ENCODE peak calls at places on chromosomes 5 and 9, in eight cellular contexts. A is colonic mucosa; Z is tibial artery; I is esophagus muscularis mucosa; O is CD4-positive, alpha-beta T cell; D is lower lobe of right lung; J is PC-3; K is stomach. Y is an unnamed sample.

GRCh38 chr5:43038523-43038989 is 1.6 kb downstream of the ANXA2R start:
- DNase-seq in A (no peak), J (peak; percentile 64), Z (no peak), I (no peak), K (no peak), O (no peak), D (no peak), Y (no peak)

GRCh38 chr5:111070272-111071134 is 1.0 kb upstream of the TSLP start:
- DNase-seq in A (no peak), J (no peak), D (peak; percentile 49), Z (peak; percentile 26), K (peak; percentile 26), O (no peak), I (no peak), Y (peak; percentile 63)

GRCh38 chr9:100084145-100084478 is 14.7 kb downstream of the ERP44 start:
- DNase-seq in J (no peak), O (no peak), D (no peak), I (no peak), Z (no peak), A (no peak), K (no peak), Y (no peak)

GRCh38 chr5:1827410-1828397 is 26.5 kb downstream of the NDUFS6 start:
- DNase-seq in A (no peak), K (no peak), D (no peak), Z (no peak), O (peak; percentile 8), I (no peak), J (no peak), Y (peak; percentile 45)

GRCh38 chr9:123550797-123551196 is 194.8 kb downstream of the CRB2 start:
- DNase-seq in K (no peak), D (no peak), Z (no peak), A (no peak), O (no peak), I (peak; percentile 34), J (no peak), Y (no peak)

GRCh38 chr5:75681125-75681830 is 36.0 kb downstream of the POC5 start:
- DNase-seq in J (peak; percentile 57), I (no peak), D (no peak), A (no peak), K (no peak), Z (no peak), O (no peak), Y (no peak)

GRCh38 chr5:22593592-22593991 is 259.6 kb downstream of the CDH12 start:
- DNase-seq in I (no peak), Z (no peak), A (no peak), J (no peak), K (no peak), O (no peak), D (no peak), Y (no peak)

GRCh38 chr9:125142560-125143376 is 560 bp downstream of the SCAI start:
- DNase-seq in K (no peak), Z (no peak), J (no peak), I (no peak), O (no peak), D (no peak), A (peak; percentile 28), Y (peak; percentile 66)

GRCh38 chr9:19441730-19442129 is 32.9 kb downstream of the ACER2 start:
- DNase-seq in Z (no peak), J (no peak), D (no peak), I (no peak), O (no peak), K (no peak), A (no peak), Y (no peak)

GRCh38 chr5:1474183-1474839 is 29.1 kb upstream of the SLC6A3 start:
- DNase-seq in D (no peak), A (no peak), I (no peak), K (no peak), Z (peak; percentile 14), J (no peak), O (no peak), Y (peak; percentile 58)

GRCh38 chr5:43676083-43676840 is 73.3 kb downstream of the NNT start:
- DNase-seq in K (no peak), D (no peak), Z (no peak), J (no peak), I (no peak), O (no peak), A (no peak), Y (no peak)

GRCh38 chr9:124260769-124261603 is 3.2 kb downstream of the NEK6 start:
- DNase-seq in I (no peak), O (no peak), A (peak; percentile 70), J (peak; percentile 78), Z (peak; percentile 68), K (peak; percentile 40), D (no peak), Y (no peak)

GRCh38 chr5:128082551-128083032 is 974 bp upstream of the SLC12A2 start:
- DNase-seq in I (no peak), A (no peak), K (no peak), J (no peak), D (no peak), O (no peak), Z (no peak), Y (no peak)

GRCh38 chr5:171806976-171807823 is 21.6 kb downstream of the SMIM23 start:
- DNase-seq in K (no peak), D (no peak), J (peak; percentile 53), I (no peak), Z (no peak), O (no peak), A (no peak), Y (no peak)

GRCh38 chr9:69476797-69477196 is 151.8 kb downstream of the ENTREP1 start:
- DNase-seq in I (no peak), A (no peak), Z (no peak), J (no peak), O (no peak), D (no peak), K (no peak), Y (no peak)

GRCh38 chr5:143582176-143582575 is 178.7 kb upstream of the NR3C1 start:
- DNase-seq in Z (no peak), O (no peak), K (no peak), D (no peak), J (no peak), A (no peak), I (no peak), Y (no peak)

GRCh38 chr9:129854588-129855110 is 19.4 kb downstream of the USP20 start:
- DNase-seq in K (no peak), O (no peak), Z (no peak), I (no peak), D (no peak), J (no peak), A (no peak), Y (no peak)

GRCh38 chr5:1864896-1865440 is 17.8 kb downstream of the IRX4 start:
- DNase-seq in O (no peak), K (no peak), Z (no peak), J (no peak), I (no peak), A (no peak), D (no peak), Y (no peak)

GRCh38 chr9:109794361-109795012 is 14.5 kb downstream of the PALM2AKAP2 start:
- DNase-seq in Z (peak; percentile 72), D (no peak), O (no peak), I (no peak), J (no peak), A (no peak), K (no peak), Y (no peak)

GRCh38 chr9:95746408-95747165 is 128.9 kb upstream of the ERCC6L2 start:
- DNase-seq in A (no peak), Z (no peak), K (no peak), J (no peak), D (no peak), I (no peak), O (no peak), Y (no peak)

GRCh38 chr5:32767948-32768427 is 56.9 kb downstream of the NPR3 start:
- DNase-seq in D (no peak), J (peak; percentile 99), O (no peak), A (no peak), K (no peak), I (no peak), Z (peak; percentile 57), Y (no peak)

GRCh38 chr5:32770444-32770843 is 59.3 kb downstream of the NPR3 start:
- DNase-seq in Z (no peak), A (no peak), D (no peak), I (no peak), O (no peak), J (no peak), K (no peak), Y (no peak)

GRCh38 chr5:32773944-32774343 is 62.8 kb downstream of the NPR3 start:
- DNase-seq in J (no peak), D (no peak), K (no peak), I (no peak), A (no peak), O (no peak), Z (no peak), Y (no peak)

GRCh38 chr5:32771037-32771436 is 59.9 kb downstream of the NPR3 start:
- DNase-seq in Z (peak; percentile 39), J (no peak), I (no peak), K (no peak), O (no peak), D (no peak), A (no peak), Y (no peak)

GRCh38 chr5:32769711-32770110 is 58.6 kb downstream of the NPR3 start:
- DNase-seq in O (no peak), D (no peak), K (no peak), J (no peak), A (no peak), I (no peak), Z (no peak), Y (no peak)
- H3K27ac ChIP-seq in O (no peak overlapping the region), D (no peak overlapping the region), K (no peak overlapping the region), J (no peak overlapping the region), A (no peak overlapping the region), I (no peak overlapping the region), Z (peak overlapping the region; percentile 74), Y (no peak overlapping the region)

GRCh38 chr9:5721279-5722087 is 92.6 kb downstream of the RIC1 start:
- DNase-seq in Z (no peak), I (no peak), A (no peak), J (peak; percentile 57), O (no peak), K (no peak), D (no peak), Y (no peak)
- H3K27ac ChIP-seq in Z (no peak overlapping the region), I (no peak overlapping the region), A (no peak overlapping the region), J (peak overlapping the region; percentile 95), O (no peak overlapping the region), K (no peak overlapping the region), D (no peak overlapping the region), Y (no peak overlapping the region)

GRCh38 chr5:16721151-16722102 is 104.6 kb upstream of the RETREG1 start:
- DNase-seq in A (no peak), K (no peak), D (no peak), I (no peak), Z (no peak), O (no peak), J (no peak), Y (no peak)
- H3K27ac ChIP-seq in A (peak overlapping the region; percentile 57), K (peak overlapping the region; percentile 59), D (peak overlapping the region; percentile 6), I (no peak overlapping the region), Z (no peak overlapping the region), O (no peak overlapping the region), J (no peak overlapping the region), Y (no peak overlapping the region)

GRCh38 chr5:112779531-112779930 is 41.8 kb downstream of the APC start:
- DNase-seq in Z (no peak), I (no peak), J (peak; percentile 40), K (no peak), A (no peak), D (no peak), O (no peak), Y (no peak)

GRCh38 chr5:112787261-112787660 is 49.6 kb downstream of the APC start:
- DNase-seq in O (no peak), K (no peak), Z (no peak), A (no peak), D (no peak), I (no peak), J (peak; percentile 47), Y (no peak)

GRCh38 chr5:112787896-112788295 is 50.2 kb downstream of the APC start:
- DNase-seq in K (no peak), Z (no peak), A (no peak), D (no peak), J (no peak), I (no peak), O (no peak), Y (no peak)

GRCh38 chr5:112784726-112785125 is 47.0 kb downstream of the APC start:
- DNase-seq in O (no peak), Z (no peak), J (no peak), I (no peak), A (no peak), K (no peak), D (no peak), Y (no peak)
- H3K27ac ChIP-seq in O (no peak overlapping the region), Z (no peak overlapping the region), J (no peak overlapping the region), I (no peak overlapping the region), A (no peak overlapping the region), K (no peak overlapping the region), D (no peak overlapping the region), Y (no peak overlapping the region)